ENCODE peak calls at places on chromosomes 3 and 15, in six cellular contexts. E, V, C, H, K and A are unnamed samples. For H3K4me1, the result is how much of the 10 kb centered on the place peaks cover.

GRCh38 chr3:33115024-33115768 is 1.4 kb downstream of the CRTAP start:
- DNase-seq in E (peak), V (peak), C (peak), H (peak), K (peak), A (peak)

GRCh38 chr3:123803521-123803920 is 80.6 kb downstream of the MYLK start:
- DNase-seq in E (no peak), V (no peak), C (no peak), H (no peak), K (no peak), A (no peak)

GRCh38 chr3:122803977-122804376 is 9.1 kb downstream of the SLC49A4 start:
- DNase-seq in E (no peak), V (no peak), C (no peak), H (no peak), K (no peak), A (no peak)

GRCh38 chr3:115233021-115233420 is 85.9 kb upstream of the ZBTB20 start:
- DNase-seq in E (no peak), V (no peak), C (no peak), H (no peak), K (no peak), A (no peak)

GRCh38 chr3:69646287-69647067 is 92.8 kb upstream of the MITF start:
- DNase-seq in E (no peak), V (no peak), C (no peak), H (no peak), K (no peak), A (peak)

GRCh38 chr15:67105991-67106763 is 40.8 kb downstream of the SMAD3 start:
- DNase-seq in E (no peak), V (no peak), C (no peak), H (no peak), K (no peak), A (no peak)

GRCh38 chr3:30631237-30631961 is 25.0 kb downstream of the TGFBR2 start:
- DNase-seq in E (no peak), V (peak), C (no peak), H (peak), K (no peak), A (no peak)

GRCh38 chr15:74869726-74870407 is 3.3 kb downstream of the SCAMP2 start:
- DNase-seq in E (no peak), V (no peak), C (peak), H (peak), K (peak), A (no peak)

GRCh38 chr3:137792633-137793271 is 28.6 kb downstream of the SOX14 start:
- DNase-seq in E (no peak), V (peak), C (no peak), H (no peak), K (no peak), A (no peak)

GRCh38 chr3:120200836-120201235 is 84.2 kb downstream of the GPR156 start:
- DNase-seq in E (no peak), V (no peak), C (no peak), H (no peak), K (no peak), A (no peak)

GRCh38 chr15:51186121-51186795 is 91.6 kb upstream of the TNFAIP8L3 start:
- DNase-seq in E (no peak), V (no peak), C (peak), H (no peak), K (no peak), A (no peak)

GRCh38 chr3:98022978-98023820 is 11.9 kb downstream of the GABRR3 start:
- DNase-seq in E (peak), V (peak), C (peak), H (peak), K (peak), A (peak)

GRCh38 chr3:138921316-138922292 is 25.3 kb downstream of the FOXL2 start:
- DNase-seq in E (peak), V (peak), C (no peak), H (no peak), K (no peak), A (peak)

GRCh38 chr3:76724075-76724474 is 315.8 kb upstream of the ROBO2 start:
- DNase-seq in E (no peak), V (no peak), C (no peak), H (no peak), K (no peak), A (no peak)

GRCh38 chr3:80688814-80689213 is 921.0 kb upstream of the ROBO1 start:
- DNase-seq in E (no peak), V (peak), C (no peak), H (no peak), K (no peak), A (no peak)

GRCh38 chr3:33544126-33544525 is 103.9 kb upstream of the UBP1 start:
- DNase-seq in E (no peak), V (no peak), C (no peak), H (no peak), K (no peak), A (no peak)

GRCh38 chr3:58657036-58657435 is 9.5 kb downstream of the FAM3D start:
- DNase-seq in E (no peak), V (no peak), C (no peak), H (no peak), K (no peak), A (no peak)

GRCh38 chr15:39502616-39503195 is 78.2 kb upstream of the THBS1 start:
- DNase-seq in E (no peak), V (no peak), C (no peak), H (no peak), K (no peak), A (no peak)

GRCh38 chr3:149342413-149343340 is 9.2 kb upstream of the TM4SF18 start:
- DNase-seq in E (peak), V (no peak), C (no peak), H (no peak), K (no peak), A (no peak)

GRCh38 chr3:139533781-139534443 is 5.6 kb downstream of the RBP1 start:
- DNase-seq in E (peak), V (no peak), C (peak), H (no peak), K (no peak), A (peak)

GRCh38 chr15:39778031-39778430 is 4.6 kb downstream of the FSIP1 start:
- DNase-seq in E (no peak), V (no peak), C (no peak), H (no peak), K (no peak), A (no peak)

GRCh38 chr3:70811880-70812279 is 499.4 kb upstream of the MDFIC2 start:
- DNase-seq in E (no peak), V (no peak), C (no peak), H (peak), K (no peak), A (no peak)

GRCh38 chr3:23743141-23743784 is 62.5 kb upstream of the UBE2E1 start:
- DNase-seq in E (no peak), V (no peak), C (no peak), H (no peak), K (no peak), A (no peak)

GRCh38 chr3:25673738-25674298 is 9.1 kb upstream of the TOP2B start:
- DNase-seq in E (no peak), V (no peak), C (no peak), H (no peak), K (no peak), A (no peak)

GRCh38 chr3:53114412-53115074 is 15.7 kb downstream of the RFT1 start:
- DNase-seq in E (peak), V (no peak), C (no peak), H (no peak), K (no peak), A (no peak)

GRCh38 chr15:82051664-82052063 is 5.8 kb upstream of the MEX3B start:
- DNase-seq in E (no peak), V (peak), C (peak), H (no peak), K (no peak), A (no peak)

GRCh38 chr3:124213641-124214040 is 221.7 kb upstream of the ROPN1 start:
- DNase-seq in E (no peak), V (no peak), C (no peak), H (no peak), K (no peak), A (no peak)

GRCh38 chr3:172179680-172180399 is 140.5 kb downstream of the FNDC3B start:
- DNase-seq in E (peak), V (peak), C (no peak), H (no peak), K (no peak), A (no peak)

GRCh38 chr15:83446904-83447708 is at the start of gene SH3GL3:
- DNase-seq in E (no peak), V (peak), C (peak), H (peak), K (peak), A (peak)

GRCh38 chr3:15982667-15983145 is 184.9 kb upstream of the ANKRD28 start:
- DNase-seq in E (peak), V (no peak), C (peak), H (peak), K (no peak), A (no peak)

GRCh38 chr3:107028626-107029025 is 348.6 kb upstream of the CCDC54 start:
- DNase-seq in E (no peak), V (no peak), C (no peak), H (no peak), K (no peak), A (no peak)

GRCh38 chr3:146838221-146838620 is 233.1 kb upstream of the PLSCR5 start:
- DNase-seq in E (no peak), V (no peak), C (no peak), H (no peak), K (no peak), A (no peak)

GRCh38 chr3:39207361-39208192 is 15.2 kb upstream of the XIRP1 start:
- DNase-seq in E (no peak), V (no peak), C (no peak), H (no peak), K (no peak), A (no peak)

GRCh38 chr15:60745469-60745971 is 266.6 kb upstream of the ICE2 start:
- DNase-seq in E (no peak), V (no peak), C (peak), H (peak), K (no peak), A (peak)
- H3K4me3 ChIP-seq in E (no peak), V (no peak), C (no peak), H (no peak), K (no peak), A (no peak)

DNA sequence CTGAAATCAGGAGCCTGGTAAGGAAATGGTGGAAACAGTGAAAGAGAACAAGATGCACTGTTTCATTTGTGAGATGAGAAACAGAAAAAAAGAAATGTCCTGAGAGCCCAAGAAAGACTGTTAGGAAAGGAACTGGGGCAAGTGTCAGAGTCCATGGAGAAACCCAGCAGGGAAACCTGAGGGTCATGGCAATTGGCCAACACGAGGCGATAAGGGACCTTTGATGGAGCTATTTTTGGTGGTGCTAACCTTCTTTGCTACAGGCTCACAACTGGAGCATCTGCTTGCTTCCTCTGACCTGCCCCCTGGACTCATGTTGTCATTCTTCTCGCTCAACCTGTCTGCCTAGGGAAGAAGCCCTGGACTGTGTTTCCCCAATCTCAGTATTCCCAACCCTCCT is 4.2 kb upstream of the TMEM41A start:
- DNase-seq in E (no peak), V (no peak), C (peak), H (no peak), K (no peak), A (no peak)
- H3K27ac ChIP-seq in E (no peak), V (no peak), C (peak), H (no peak), K (no peak), A (no peak)

GRCh38 chr3:168156479-168156878 is 60.8 kb upstream of the GOLIM4 start:
- DNase-seq in E (no peak), V (no peak), C (no peak), H (no peak), K (no peak), A (no peak)
- H3K4me1 ChIP-seq in E (under half), V (under half), C (under half), H (under half), K (under half), A (under half)

DNA sequence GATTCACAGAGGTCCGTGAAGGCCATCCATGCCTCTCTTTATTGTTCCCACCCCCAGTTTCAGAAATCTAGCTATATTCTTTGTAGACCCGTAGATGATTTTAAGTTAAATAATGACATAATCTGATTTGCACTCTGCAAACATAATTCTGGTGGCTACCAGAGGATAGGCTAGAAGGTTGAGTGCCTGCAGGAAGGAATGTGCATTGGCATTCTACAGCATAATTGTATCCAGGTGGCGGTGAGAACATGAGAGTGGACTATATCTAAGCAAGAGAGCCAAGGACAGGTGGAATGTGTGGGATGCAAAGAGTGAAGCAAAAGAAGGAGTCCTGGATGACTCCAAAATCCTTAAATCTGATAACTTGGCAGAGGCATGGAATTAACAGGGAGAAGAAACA is 298.5 kb upstream of the MME start:
- DNase-seq in E (no peak), V (no peak), C (no peak), H (no peak), K (no peak), A (no peak)
- H3K4me3 ChIP-seq in E (no peak), V (no peak), C (no peak), H (no peak), K (no peak), A (no peak)

GRCh38 chr3:187367561-187368103 is 553 bp upstream of the RTP4 start:
- DNase-seq in E (no peak), V (no peak), C (peak), H (peak), K (peak), A (peak)
- H3K27ac ChIP-seq in E (no peak), V (no peak), C (peak), H (peak), K (peak), A (peak)

DNA sequence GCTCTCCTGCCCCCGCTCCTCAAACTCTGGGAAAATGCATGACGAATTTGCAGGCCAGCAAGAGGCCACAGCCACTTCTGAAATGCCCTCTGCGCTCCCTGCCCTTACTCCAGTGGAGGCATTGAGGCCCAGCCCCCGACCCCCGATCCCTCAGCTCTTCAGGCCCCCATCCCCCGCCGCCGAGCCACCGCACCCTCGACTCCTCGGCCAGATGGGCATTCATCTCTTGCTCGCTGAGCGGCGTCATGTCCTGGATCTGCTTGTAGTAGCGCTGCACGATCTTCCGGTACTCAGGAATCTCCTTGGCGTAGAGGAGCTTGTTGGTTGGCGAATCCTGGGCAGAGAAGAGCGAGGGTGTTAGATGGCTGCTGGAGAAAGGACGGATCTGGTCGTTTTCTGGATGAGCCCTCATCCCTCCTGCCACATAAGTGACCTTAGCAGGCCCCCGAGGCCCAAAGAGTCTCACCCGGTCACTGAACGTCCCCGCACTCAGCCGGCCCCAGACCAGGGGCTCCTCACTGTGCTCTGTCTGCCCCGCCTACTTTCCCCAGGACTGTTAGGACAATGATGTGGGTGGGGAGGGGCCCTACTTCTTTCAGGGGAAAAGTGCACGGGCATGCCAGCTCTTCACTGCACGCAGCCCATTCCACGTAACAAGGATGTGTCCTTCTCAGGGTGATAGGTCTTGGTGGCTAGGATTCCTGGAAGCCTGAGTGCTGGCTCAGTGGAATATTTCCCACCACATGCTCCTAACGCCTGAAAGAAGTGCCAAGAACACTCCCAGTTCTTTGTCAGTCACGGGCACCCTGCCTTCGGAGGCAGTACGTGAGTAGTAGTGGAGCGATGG is 14.1 kb downstream of the H1-8 start:
- DNase-seq in E (no peak), V (no peak), C (peak), H (peak), K (no peak), A (no peak)
- H3K4me1 ChIP-seq in E (under half), V (under half), C (under half), H (under half), K (half or more), A (under half)

DNA sequence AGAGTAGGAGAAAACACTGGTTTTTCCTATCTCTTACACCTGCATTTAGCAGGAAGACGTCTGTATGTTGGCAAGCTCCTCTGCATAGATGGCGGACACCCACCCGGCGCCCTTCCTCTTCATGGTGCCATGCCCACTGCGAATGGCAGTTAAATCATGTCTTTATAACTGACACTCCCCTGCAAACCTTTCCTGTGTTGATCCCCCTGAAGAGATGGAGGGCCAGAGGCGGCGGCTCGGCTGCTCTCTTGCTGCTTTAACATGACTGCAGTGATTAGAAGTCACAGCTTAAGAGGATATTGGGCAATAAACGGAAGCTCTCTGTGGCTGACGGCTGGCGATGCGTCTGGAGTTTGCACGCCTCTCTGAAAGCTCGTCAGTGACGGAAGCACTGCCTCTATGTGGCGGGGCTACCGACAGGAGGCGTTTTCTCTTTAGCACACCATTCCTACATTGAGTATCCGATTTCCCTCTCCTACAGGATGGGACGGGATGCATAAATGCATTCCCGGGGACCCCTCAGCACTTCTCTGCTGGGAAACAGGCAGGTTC is 25.5 kb upstream of the SNRPA1 start:
- DNase-seq in E (no peak), V (no peak), C (peak), H (peak), K (peak), A (peak)
- H3K4me3 ChIP-seq in E (no peak), V (no peak), C (no peak), H (no peak), K (peak), A (no peak)

DNA sequence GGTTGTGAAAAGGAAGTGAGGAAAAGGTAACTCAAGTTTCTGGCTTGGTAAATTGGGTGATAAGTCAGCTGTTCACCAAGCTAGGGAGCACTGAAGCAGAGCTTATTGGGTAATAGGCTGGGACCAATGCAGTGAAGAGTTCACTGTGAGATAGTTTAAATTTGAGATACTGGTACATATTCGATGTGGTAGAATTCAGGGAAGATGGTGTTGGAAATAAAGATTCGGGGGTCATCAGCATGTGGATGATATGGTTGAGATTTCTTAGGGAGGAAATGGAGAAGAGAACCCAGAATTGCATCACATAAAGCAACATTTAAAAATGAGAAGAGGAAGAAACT is 16.9 kb downstream of the MME start:
- DNase-seq in E (no peak), V (no peak), C (no peak), H (no peak), K (no peak), A (no peak)
- H3K27ac ChIP-seq in E (no peak), V (no peak), C (no peak), H (no peak), K (no peak), A (no peak)

GRCh38 chr3:65961733-65962132 is 77.0 kb downstream of the MAGI1 start:
- DNase-seq in E (no peak), V (no peak), C (no peak), H (no peak), K (no peak), A (no peak)

GRCh38 chr3:65961128-65961527 is 77.6 kb downstream of the MAGI1 start:
- DNase-seq in E (no peak), V (no peak), C (no peak), H (no peak), K (no peak), A (no peak)

GRCh38 chr3:65967376-65967775 is 71.3 kb downstream of the MAGI1 start:
- DNase-seq in E (no peak), V (no peak), C (no peak), H (no peak), K (no peak), A (no peak)

GRCh38 chr3:65960087-65960486 is 78.6 kb downstream of the MAGI1 start:
- DNase-seq in E (no peak), V (no peak), C (no peak), H (no peak), K (no peak), A (no peak)

GRCh38 chr3:65963787-65964707 is 74.7 kb downstream of the MAGI1 start:
- DNase-seq in E (peak), V (peak), C (no peak), H (no peak), K (no peak), A (no peak)
- H3K4me1 ChIP-seq in E (under half), V (under half), C (under half), H (under half), K (under half), A (under half)

GRCh38 chr3:36647423-36647853 is 116.9 kb downstream of the DCLK3 start:
- DNase-seq in E (no peak), V (peak), C (no peak), H (no peak), K (no peak), A (no peak)
- H3K4me3 ChIP-seq in E (no peak), V (no peak), C (no peak), H (no peak), K (no peak), A (no peak)